ENCODE peak calls at places on chromosomes 4 and X, in four cellular contexts. N is OCI-LY7, G is AG04450, J is PC-3. X is an unnamed sample.

GRCh38 chrX:74280759-74281158 is 23.2 kb upstream of the ZCCHC13 start:
- DNase-seq in N (no peak), G (no peak), J (no peak), X (no peak)

GRCh38 chrX:24034485-24034884 is 7.5 kb upstream of the KLHL15 start:
- DNase-seq in N (no peak), G (no peak), J (no peak), X (no peak)

GRCh38 chr4:2082118-2082517 is 23.0 kb downstream of the NAT8L start:
- DNase-seq in N (no peak), G (no peak), J (no peak), X (no peak)

GRCh38 chrX:136395271-136395670 is 92.5 kb upstream of the BRS3 start:
- DNase-seq in N (no peak), G (no peak), J (peak), X (no peak)

GRCh38 chr4:138761638-138762205 is 253.9 kb upstream of the NOCT start:
- DNase-seq in N (no peak), G (no peak), J (no peak), X (no peak)

GRCh38 chr4:164926301-164926700 is 49.3 kb downstream of the APELA start:
- DNase-seq in N (no peak), G (no peak), J (peak), X (peak)

GRCh38 chr4:184649971-184650855 is 675 bp downstream of the PRIMPOL start:
- DNase-seq in N (peak), G (no peak), J (peak), X (no peak)

GRCh38 chr4:153067376-153067775 is 131.3 kb downstream of the FHDC1 start:
- DNase-seq in N (no peak), G (no peak), J (peak), X (no peak)

GRCh38 chrX:39577976-39578962 is 519.5 kb downstream of the BCOR start:
- DNase-seq in N (peak), G (no peak), J (no peak), X (no peak)

GRCh38 chrX:119698835-119699234 is 5.9 kb upstream of the SEPTIN6 start:
- DNase-seq in N (peak), G (no peak), J (peak), X (no peak)

GRCh38 chr4:1235381-1236102 is 13.4 kb downstream of the CTBP1 start:
- DNase-seq in N (no peak), G (no peak), J (no peak), X (no peak)

GRCh38 chr4:141352775-141353544 is 132.3 kb downstream of the ZNF330 start:
- DNase-seq in N (no peak), G (peak), J (peak), X (no peak)

GRCh38 chrX:27571164-27571563 is 19.0 kb upstream of the DCAF8L2 start:
- DNase-seq in N (no peak), G (no peak), J (no peak), X (no peak)

GRCh38 chr4:139774759-139775487 is 109.3 kb downstream of the MGST2 start:
- DNase-seq in N (no peak), G (no peak), J (peak), X (no peak)

GRCh38 chr4:78806943-78807458 is 30.9 kb downstream of the BMP2K start:
- DNase-seq in N (no peak), G (no peak), J (no peak), X (no peak)
- H3K27ac ChIP-seq in N (no peak), G (no peak), J (no peak), X (no peak)

GRCh38 chrX:150201841-150202240 is 161.3 kb upstream of the MAMLD1 start:
- DNase-seq in N (no peak), G (no peak), J (peak), X (no peak)

GRCh38 chrX:150207733-150208132 is 155.4 kb upstream of the MAMLD1 start:
- DNase-seq in N (no peak), G (no peak), J (no peak), X (no peak)

GRCh38 chrX:150202641-150203248 is 160.4 kb upstream of the MAMLD1 start:
- DNase-seq in N (no peak), G (no peak), J (no peak), X (no peak)

GRCh38 chrX:150203249-150203647 is 159.9 kb upstream of the MAMLD1 start:
- DNase-seq in N (no peak), G (no peak), J (no peak), X (no peak)

DNA sequence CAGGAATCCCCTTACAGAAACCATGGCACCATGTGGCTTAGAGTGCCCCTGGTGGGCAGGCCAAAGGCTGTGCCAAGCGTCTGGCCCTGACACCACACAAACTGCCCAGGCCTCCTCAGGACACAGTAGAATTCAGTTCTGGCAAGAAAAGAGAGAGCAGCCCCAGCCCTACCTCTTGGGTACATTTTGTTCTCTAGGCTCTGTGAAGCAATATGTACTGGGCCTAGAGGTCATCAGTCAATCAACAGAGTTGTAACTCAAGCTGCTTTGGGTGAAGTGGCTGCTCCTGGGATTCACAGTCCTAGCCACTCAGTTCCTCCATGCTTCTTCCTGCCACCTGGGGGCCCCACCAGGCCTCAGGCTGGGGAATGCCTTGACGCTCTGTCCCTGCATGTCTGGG is 158.1 kb upstream of the MAMLD1 start:
- DNase-seq in N (no peak), G (no peak), J (no peak), X (no peak)
- H3K27ac ChIP-seq in N (no peak), G (no peak), J (no peak), X (no peak)

GRCh38 chr4:95289028-95289634 is 259.6 kb downstream of the UNC5C start:
- DNase-seq in N (peak), G (no peak), J (peak), X (peak)
- H3K27ac ChIP-seq in N (no peak), G (no peak), J (no peak), X (no peak)

DNA sequence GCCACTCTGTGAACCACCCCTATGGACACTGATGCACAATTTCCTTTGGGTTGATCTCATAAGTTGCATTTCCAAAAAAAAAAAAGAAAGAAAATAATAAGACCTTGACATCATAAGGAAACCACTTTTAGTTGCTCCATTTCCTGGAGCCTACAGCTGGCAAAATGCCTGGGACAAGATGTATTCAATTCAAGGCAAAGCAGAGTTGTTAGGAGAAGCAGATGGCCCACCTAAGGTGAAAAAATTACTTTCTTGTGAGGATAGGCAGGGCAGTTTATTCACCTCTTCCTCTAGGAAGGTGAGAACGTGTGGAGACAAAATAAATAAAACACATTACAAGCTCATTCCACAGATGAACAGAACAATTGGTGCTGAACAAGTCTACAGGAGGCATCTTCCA is 14.1 kb upstream of the SCRG1 start:
- DNase-seq in N (no peak), G (no peak), J (no peak), X (no peak)
- H3K27ac ChIP-seq in N (no peak), G (peak), J (no peak), X (no peak)

DNA sequence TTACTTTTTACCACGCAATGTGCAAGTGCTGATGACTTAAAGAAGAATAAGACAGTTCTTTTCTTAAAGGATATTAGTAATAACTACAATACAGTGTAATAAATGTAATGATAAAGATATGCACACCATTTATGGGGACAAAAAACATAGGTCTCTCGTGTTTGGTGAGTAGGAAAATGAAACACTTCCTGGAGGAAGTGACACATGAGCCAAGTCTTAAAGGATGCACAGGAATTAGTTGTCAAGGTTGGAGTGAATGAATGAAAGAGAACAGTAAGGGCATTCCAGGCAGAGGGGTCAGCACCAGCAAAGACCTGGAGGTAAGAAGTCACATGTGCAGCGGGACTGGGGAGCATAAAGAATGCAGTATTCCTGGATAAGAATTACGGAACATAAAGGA is 112.7 kb downstream of the SH3RF1 start:
- DNase-seq in N (no peak), G (no peak), J (no peak), X (no peak)
- H3K27ac ChIP-seq in N (no peak), G (no peak), J (no peak), X (no peak)

GRCh38 chrX:49073641-49074575 is at the start of gene PRAF2:
- DNase-seq in N (peak), G (peak), J (no peak), X (peak)
- H3K27ac ChIP-seq in N (no peak), G (peak), J (no peak), X (peak)

GRCh38 chr4:112005027-112005426 is 140.2 kb upstream of the FAM241A start:
- DNase-seq in N (no peak), G (no peak), J (no peak), X (no peak)
- H3K27ac ChIP-seq in N (no peak), G (no peak), J (no peak), X (no peak)

DNA sequence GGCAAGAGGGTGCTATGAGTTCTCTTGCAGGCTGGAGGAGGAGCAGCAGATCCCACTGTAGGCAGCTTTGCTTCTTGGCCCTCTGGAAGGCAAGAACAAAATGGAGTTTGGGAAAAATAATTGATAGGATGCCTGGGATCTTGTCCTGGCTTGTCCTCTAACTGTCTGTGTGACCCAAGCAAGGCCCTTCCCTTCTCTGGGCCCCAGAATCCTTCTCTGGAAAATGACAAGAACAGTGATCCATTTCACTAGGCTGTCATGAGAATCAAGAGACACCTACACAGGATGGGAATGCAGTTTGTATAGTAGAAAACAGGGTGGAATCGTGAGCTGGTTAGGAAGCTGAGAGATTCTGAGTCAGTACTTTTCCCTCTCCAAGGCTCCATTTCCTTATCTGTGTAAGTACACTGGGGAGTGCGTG is 133.3 kb downstream of the PJA1 start:
- DNase-seq in N (no peak), G (no peak), J (peak), X (peak)
- H3K27ac ChIP-seq in N (no peak), G (no peak), J (peak), X (peak)

GRCh38 chr4:76166480-76166879 is 18.3 kb upstream of the NUP54 start:
- DNase-seq in N (no peak), G (no peak), J (no peak), X (no peak)
- H3K27ac ChIP-seq in N (no peak), G (no peak), J (no peak), X (no peak)

X was measured in epithelial cell of prostate.